ENCODE peak calls at places on chromosomes 7 and 10, in seven cellular contexts. G is KBM-7, V is NT2/D1, Z is PC-3, W is cardiac muscle cell, C is lung, I is T-helper 1 cell. L is an unnamed sample.

GRCh38 chr10:117257701-117258100 is 16.8 kb downstream of the SLC18A2 start:
- DNase-seq in G (no peak), V (no peak), Z (no peak), W (no peak), C (no peak), I (no peak), L (no peak)

GRCh38 chr10:120971671-120972070 is 120.5 kb downstream of the WDR11 start:
- DNase-seq in G (no peak), V (no peak), Z (no peak), W (no peak), C (no peak), I (no peak), L (no peak)

GRCh38 chr7:55387062-55387965 is 22.2 kb downstream of the LANCL2 start:
- DNase-seq in G (peak), V (no peak), Z (peak), W (peak), C (no peak), I (no peak), L (no peak)

GRCh38 chr10:97903128-97904025 is 53.7 kb downstream of the GOLGA7B start:
- DNase-seq in G (no peak), V (no peak), Z (no peak), W (no peak), C (no peak), I (no peak), L (no peak)

GRCh38 chr10:129887986-129888783 is 75.9 kb downstream of the EBF3 start:
- DNase-seq in G (no peak), V (no peak), Z (no peak), W (no peak), C (no peak), I (no peak), L (no peak)

GRCh38 chr10:48440771-48441170 is 134.3 kb downstream of the MAPK8 start:
- DNase-seq in G (no peak), V (no peak), Z (no peak), W (no peak), C (no peak), I (no peak), L (no peak)

GRCh38 chr7:421056-421991 is 98.3 kb downstream of the PDGFA start:
- DNase-seq in G (no peak), V (no peak), Z (no peak), W (no peak), C (no peak), I (no peak), L (no peak)

GRCh38 chr10:47332371-47332770 is 10.1 kb downstream of the GDF2 start:
- DNase-seq in G (no peak), V (no peak), Z (no peak), W (no peak), C (no peak), I (no peak), L (no peak)

GRCh38 chr7:107581387-107582013 is 1.5 kb downstream of the BCAP29 start:
- DNase-seq in G (no peak), V (no peak), Z (peak), W (no peak), C (no peak), I (no peak), L (no peak)

GRCh38 chr10:38038107-38038931 is 27.8 kb downstream of the ZNF33A start:
- DNase-seq in G (no peak), V (no peak), Z (no peak), W (no peak), C (no peak), I (peak), L (peak)